ENCODE peak calls at places on chromosome 13, in four cellular contexts. O is iPS DF 6.9, T is GM12878, C is neural progenitor cell. M is an unnamed sample.

GRCh38 chr13:51638497-51638871 is 54.2 kb downstream of the WDFY2 start:
- DNase-seq in C (peak; percentile 31), O (no peak), T (no peak), M (no peak)

GRCh38 chr13:35917942-35918645 is 213.1 kb downstream of the DCLK1 start:
- DNase-seq in T (no peak), O (no peak), C (no peak), M (no peak)

GRCh38 chr13:57114945-57115344 is 25.8 kb upstream of the PRR20A start:
- DNase-seq in O (no peak), T (no peak), C (no peak), M (no peak)

GRCh38 chr13:91193358-91193757 is 154.1 kb upstream of the MIR17HG start:
- DNase-seq in C (no peak), T (no peak), O (no peak), M (no peak)

GRCh38 chr13:100673831-100674362 is 698 bp downstream of the TMTC4 start:
- DNase-seq in C (no peak), T (no peak), O (no peak), M (peak; percentile 44)

GRCh38 chr13:70856706-70857105 is 748.5 kb upstream of the KLHL1 start:
- DNase-seq in C (no peak), O (no peak), T (no peak), M (no peak)

GRCh38 chr13:33728271-33729037 is 89.5 kb upstream of the RFC3 start:
- DNase-seq in O (no peak), C (no peak), T (peak; percentile 96), M (no peak)

GRCh38 chr13:47826481-47826880 is 174.6 kb downstream of the SUCLA2 start:
- DNase-seq in T (no peak), O (no peak), C (no peak), M (no peak)

GRCh38 chr13:39417131-39417530 is 185.9 kb downstream of the LHFPL6 start:
- DNase-seq in O (no peak), C (peak; percentile 61), T (no peak), M (no peak)

GRCh38 chr13:72295173-72295572 is 428.2 kb upstream of the DACH1 start:
- DNase-seq in T (no peak), C (no peak), O (no peak), M (no peak)

GRCh38 chr13:83168575-83168974 is 713.7 kb downstream of the SLITRK1 start:
- DNase-seq in C (no peak), T (no peak), O (no peak), M (no peak)

GRCh38 chr13:40275155-40275554 is 391.3 kb downstream of the FOXO1 start:
- DNase-seq in O (no peak), T (no peak), C (no peak), M (no peak)

GRCh38 chr13:113216165-113217056 is 7.0 kb downstream of the CUL4A start:
- DNase-seq in C (peak; percentile 61), O (no peak), T (no peak), M (no peak)

GRCh38 chr13:77696006-77696862 is 1.3 kb upstream of the SLAIN1 start:
- DNase-seq in C (peak; percentile 69), O (no peak), T (no peak), M (no peak)

GRCh38 chr13:101649490-101650126 is 197.1 kb downstream of the ITGBL1 start:
- DNase-seq in T (no peak), C (no peak), O (no peak), M (no peak)

GRCh38 chr13:39684531-39685137 is 29.2 kb downstream of the COG6 start:
- DNase-seq in C (peak; percentile 64), O (no peak), T (no peak), M (no peak)

GRCh38 chr13:51502206-51502651 is 49.4 kb upstream of the INTS6 start:
- DNase-seq in T (peak; percentile 65), C (no peak), O (no peak), M (no peak)

GRCh38 chr13:43939149-43939548 is 59.4 kb downstream of the LACC1 start:
- DNase-seq in O (no peak), T (no peak), C (no peak), M (no peak)

GRCh38 chr13:99206226-99206625 is 5.6 kb downstream of the UBAC2 start:
- DNase-seq in C (no peak), T (no peak), O (no peak), M (no peak)
- H3K27ac ChIP-seq in C (no peak overlapping the region), T (no peak overlapping the region), O (no peak overlapping the region), M (no peak overlapping the region)

GRCh38 chr13:22108283-22108897 is 437.5 kb downstream of the FGF9 start:
- DNase-seq in C (no peak), T (no peak), O (no peak), M (no peak)
- H3K9me3 ChIP-seq in C (no peaks in the 10 kb centered on the region), T (peaks cover 4% of the 10 kb centered on the region), O (no peaks in the 10 kb centered on the region), M (no peaks in the 10 kb centered on the region)

DNA sequence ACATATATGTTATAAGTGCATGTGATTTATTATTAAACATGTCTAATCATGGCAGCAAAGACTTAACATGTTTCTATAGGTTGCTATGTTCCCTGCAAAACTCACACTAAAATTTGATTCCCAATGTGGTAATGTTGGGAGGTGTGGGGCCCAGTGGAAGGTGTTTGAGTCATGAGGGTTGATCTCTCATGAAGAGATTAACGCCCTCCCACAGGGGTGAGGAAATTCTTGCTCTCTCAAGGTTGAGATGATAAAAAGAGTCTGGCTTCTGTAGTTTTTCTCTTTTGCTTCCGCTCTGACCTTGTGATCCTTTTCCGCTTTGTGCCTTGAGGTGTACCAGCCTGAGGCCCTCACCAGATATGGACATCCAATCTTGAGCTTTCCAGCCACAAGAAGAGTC is 737.5 kb upstream of the SLITRK5 start:
- DNase-seq in C (peak; percentile 26), O (no peak), T (no peak), M (no peak)
- H3K27ac ChIP-seq in C (no peak overlapping the region), O (no peak overlapping the region), T (no peak overlapping the region), M (no peak overlapping the region)

GRCh38 chr13:30416471-30416870 is 5.8 kb upstream of the UBE2L5 start:
- DNase-seq in T (no peak), C (no peak), O (no peak), M (no peak)

GRCh38 chr13:30418075-30418715 is 4.1 kb upstream of the UBE2L5 start:
- DNase-seq in T (no peak), O (no peak), C (no peak), M (no peak)

GRCh38 chr13:30412351-30412750 is 9.9 kb upstream of the UBE2L5 start:
- DNase-seq in T (no peak), C (no peak), O (no peak), M (no peak)

GRCh38 chr13:30413842-30414241 is 8.5 kb upstream of the UBE2L5 start:
- DNase-seq in C (no peak), T (no peak), O (no peak), M (no peak)

DNA sequence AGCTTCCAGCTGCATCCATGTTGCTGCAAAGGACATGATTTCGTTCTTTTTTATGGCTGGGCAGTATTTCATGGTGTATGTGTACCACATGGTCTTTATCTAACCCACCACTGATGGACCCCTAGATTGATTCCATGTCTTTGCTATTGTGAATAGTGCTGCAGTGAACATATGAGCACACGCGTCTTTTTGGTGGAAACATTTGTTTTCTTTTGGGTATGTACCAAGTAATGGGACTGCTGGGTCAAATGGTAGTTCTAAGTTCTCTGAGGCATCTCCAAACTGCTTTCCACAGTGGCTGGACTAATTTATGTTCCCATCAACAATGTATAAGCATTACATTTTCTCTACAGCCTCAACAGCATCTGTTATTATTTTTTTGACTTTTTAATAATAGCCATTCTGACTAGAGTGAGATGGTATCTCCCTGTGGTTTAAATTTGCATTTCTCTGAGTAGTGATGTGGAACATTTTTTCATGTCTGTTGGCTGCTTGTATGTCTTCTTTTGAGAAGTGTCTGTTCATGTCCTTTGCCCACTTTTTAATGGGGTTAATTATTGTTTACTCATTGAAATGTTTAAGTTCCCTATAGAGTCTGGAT is 6.8 kb upstream of the UBE2L5 start:
- DNase-seq in T (no peak), C (no peak), O (no peak), M (no peak)
- H3K9me3 ChIP-seq in T (no peaks in the 10 kb centered on the region), C (no peaks in the 10 kb centered on the region), O (no peaks in the 10 kb centered on the region), M (no peaks in the 10 kb centered on the region)

M was measured in CD8-positive, alpha-beta T cell.